ENCODE peak calls at places on chromosome 7, in eight cellular contexts. J, R, V, U, S, K, M and X are unnamed samples.

GRCh38 chr7:43669286-43670081 is 59.8 kb downstream of the COA1 start:
- DNase-seq in K (peak), S (no peak), R (no peak), M (no peak), J (no peak), U (no peak), V (no peak), X (no peak)

GRCh38 chr7:93830141-93830925 is 60.2 kb downstream of the TFPI2 start:
- DNase-seq in U (no peak), K (peak), J (no peak), M (no peak), R (no peak), S (no peak), V (no peak), X (no peak)

GRCh38 chr7:40680657-40681056 is 545.9 kb downstream of the SUGCT start:
- DNase-seq in R (no peak), K (peak), M (no peak), U (no peak), J (no peak), V (no peak), S (no peak), X (peak)

GRCh38 chr7:140304071-140304799 is 94.1 kb downstream of the SLC37A3 start:
- DNase-seq in J (no peak), V (no peak), S (peak), M (peak), K (peak), U (no peak), R (peak), X (no peak)

GRCh38 chr7:73644887-73645286 is 20.6 kb upstream of the MLXIPL start:
- DNase-seq in J (no peak), K (no peak), V (no peak), S (no peak), U (no peak), M (no peak), R (no peak), X (no peak)

GRCh38 chr7:27438878-27439589 is 196.4 kb downstream of the EVX1 start:
- DNase-seq in V (no peak), U (no peak), M (peak), J (no peak), R (no peak), S (no peak), K (no peak), X (no peak)

GRCh38 chr7:43584200-43584586 is 1.3 kb downstream of the STK17A start:
- DNase-seq in M (peak), K (peak), R (no peak), U (no peak), S (no peak), J (no peak), V (no peak), X (peak)

GRCh38 chr7:47104206-47104549 is 477.7 kb downstream of the TNS3 start:
- DNase-seq in V (no peak), K (no peak), J (no peak), S (no peak), R (no peak), U (no peak), M (no peak), X (no peak)

GRCh38 chr7:123602648-123603047 is 1.0 kb downstream of the ASB15 start:
- DNase-seq in U (no peak), S (no peak), K (no peak), J (no peak), M (no peak), V (no peak), R (no peak), X (no peak)

GRCh38 chr7:46485481-46486065 is 564.5 kb upstream of the IGFBP3 start:
- DNase-seq in U (no peak), K (peak), J (no peak), V (peak), M (peak), R (no peak), S (no peak), X (no peak)

GRCh38 chr7:46163245-46163644 is 242.2 kb upstream of the IGFBP3 start:
- DNase-seq in M (no peak), R (no peak), V (no peak), U (no peak), S (no peak), J (no peak), K (no peak), X (no peak)

GRCh38 chr7:107661081-107661864 is 645 bp downstream of the SLC26A4 start:
- DNase-seq in J (peak), U (peak), S (peak), V (no peak), K (peak), M (peak), R (peak), X (peak)

GRCh38 chr7:41679566-41679965 is 23.3 kb downstream of the INHBA start:
- DNase-seq in U (no peak), S (no peak), R (no peak), K (no peak), V (no peak), M (no peak), J (no peak), X (no peak)

GRCh38 chr7:99551329-99551728 is 585 bp downstream of the FAM200A start:
- DNase-seq in S (no peak), V (no peak), J (no peak), K (no peak), U (no peak), M (no peak), R (no peak), X (no peak)

GRCh38 chr7:96212474-96212873 is 109.4 kb downstream of the SLC25A13 start:
- DNase-seq in U (no peak), V (no peak), S (no peak), J (no peak), K (no peak), M (no peak), R (no peak), X (no peak)

GRCh38 chr7:95811846-95812445 is 39.6 kb downstream of the DYNC1I1 start:
- DNase-seq in J (no peak), M (peak), S (no peak), V (no peak), R (no peak), K (peak), U (no peak), X (peak)

GRCh38 chr7:6409991-6410693 is 37.6 kb downstream of the DAGLB start:
- DNase-seq in S (peak), V (no peak), K (no peak), R (no peak), M (no peak), J (peak), U (no peak), X (no peak)

GRCh38 chr7:87628780-87629569 is 777 bp downstream of the RUNDC3B start:
- DNase-seq in M (no peak), U (peak), V (no peak), K (peak), J (peak), R (peak), S (peak), X (peak)

GRCh38 chr7:50497068-50497642 is 47.0 kb upstream of the FIGNL1 start:
- DNase-seq in K (peak), R (no peak), J (no peak), S (no peak), V (no peak), U (peak), M (peak), X (no peak)

GRCh38 chr7:50431316-50431715 is 18.8 kb downstream of the FIGNL1 start:
- DNase-seq in J (no peak), R (no peak), M (no peak), U (no peak), S (no peak), K (no peak), V (no peak), X (peak)